ENCODE peak calls at places on chromosomes 2 and 18, in four cellular contexts. One of them, this sample, is unnamed. For H3K4me1 and H3K36me3, the result is how much of the 10 kb centered on the place peaks cover.

GRCh38 chr2:8000861-8001260 is 681.0 kb upstream of the ID2 start:
- DNase-seq in neural progenitor cell: no peak
- DNase-seq in fibroblast of lung: no peak
- DNase-seq in left lung: no peak
- DNase-seq in this sample: no peak

GRCh38 chr2:33680906-33681305 is 81.8 kb upstream of the FAM98A start:
- DNase-seq in fibroblast of lung: no peak
- DNase-seq in left lung: no peak
- DNase-seq in neural progenitor cell: no peak
- DNase-seq in this sample: no peak

GRCh38 chr18:9380571-9381390 is 46.2 kb downstream of the TWSG1 start:
- DNase-seq in fibroblast of lung: peak
- DNase-seq in neural progenitor cell: peak
- DNase-seq in left lung: no peak
- DNase-seq in this sample: no peak

GRCh38 chr2:113894156-113894743 is 4.4 kb downstream of the ACTR3 start:
- DNase-seq in neural progenitor cell: no peak
- DNase-seq in left lung: no peak
- DNase-seq in fibroblast of lung: peak
- DNase-seq in this sample: no peak

GRCh38 chr2:121599963-121600651 is 49.2 kb downstream of the CLASP1 start:
- DNase-seq in fibroblast of lung: no peak
- DNase-seq in left lung: no peak
- DNase-seq in neural progenitor cell: no peak
- DNase-seq in this sample: no peak

GRCh38 chr2:162073776-162074578 is at the start of gene DPP4:
- DNase-seq in left lung: peak
- DNase-seq in fibroblast of lung: no peak
- DNase-seq in neural progenitor cell: peak
- DNase-seq in this sample: peak

GRCh38 chr2:127145255-127145899 is 38.4 kb upstream of the BIN1 start:
- DNase-seq in left lung: no peak
- DNase-seq in neural progenitor cell: no peak
- DNase-seq in fibroblast of lung: no peak
- DNase-seq in this sample: no peak

GRCh38 chr2:207593277-207593676 is 31.9 kb downstream of the METTL21A start:
- DNase-seq in left lung: no peak
- DNase-seq in neural progenitor cell: no peak
- DNase-seq in fibroblast of lung: no peak
- DNase-seq in this sample: no peak

GRCh38 chr2:3692375-3692774 is 11.0 kb upstream of the DCDC2C start:
- DNase-seq in neural progenitor cell: peak
- DNase-seq in fibroblast of lung: peak
- DNase-seq in left lung: no peak
- DNase-seq in this sample: no peak

GRCh38 chr2:235726554-235726953 is 232.7 kb downstream of the AGAP1 start:
- DNase-seq in left lung: no peak
- DNase-seq in fibroblast of lung: no peak
- DNase-seq in neural progenitor cell: no peak
- DNase-seq in this sample: no peak

GRCh38 chr2:12442627-12442928 is 274.2 kb upstream of the TRIB2 start:
- DNase-seq in fibroblast of lung: peak
- DNase-seq in neural progenitor cell: no peak
- DNase-seq in left lung: no peak
- DNase-seq in this sample: no peak

GRCh38 chr2:168529054-168529833 is 73.2 kb downstream of the CERS6 start:
- DNase-seq in neural progenitor cell: no peak
- DNase-seq in fibroblast of lung: no peak
- DNase-seq in left lung: no peak
- DNase-seq in this sample: no peak

GRCh38 chr18:9124824-9125223 is 11.8 kb upstream of the ANKRD12 start:
- DNase-seq in fibroblast of lung: no peak
- DNase-seq in neural progenitor cell: no peak
- DNase-seq in left lung: no peak
- DNase-seq in this sample: no peak

GRCh38 chr18:52747869-52748268 is 407.9 kb downstream of the DCC start:
- DNase-seq in left lung: no peak
- DNase-seq in neural progenitor cell: no peak
- DNase-seq in fibroblast of lung: no peak
- DNase-seq in this sample: no peak

GRCh38 chr2:16241166-16242160 is 301.1 kb downstream of the MYCN start:
- DNase-seq in fibroblast of lung: no peak
- DNase-seq in neural progenitor cell: no peak
- DNase-seq in left lung: no peak
- DNase-seq in this sample: no peak

GRCh38 chr2:102789349-102790085 is 27.7 kb downstream of the TMEM182 start:
- DNase-seq in fibroblast of lung: no peak
- DNase-seq in left lung: no peak
- DNase-seq in neural progenitor cell: peak
- DNase-seq in this sample: no peak

GRCh38 chr2:2743164-2743571 is 412.1 kb upstream of the MYT1L start:
- DNase-seq in neural progenitor cell: no peak
- DNase-seq in fibroblast of lung: no peak
- DNase-seq in left lung: peak
- DNase-seq in this sample: no peak

GRCh38 chr2:205768815-205769493 is 86.7 kb downstream of the NRP2 start:
- DNase-seq in fibroblast of lung: peak
- DNase-seq in left lung: no peak
- DNase-seq in neural progenitor cell: no peak
- DNase-seq in this sample: no peak

GRCh38 chr2:4653989-4654388 is 950.6 kb downstream of the DCDC2C start:
- DNase-seq in fibroblast of lung: no peak
- DNase-seq in neural progenitor cell: no peak
- DNase-seq in left lung: no peak
- DNase-seq in this sample: no peak

GRCh38 chr2:205386109-205386508 is 296.2 kb upstream of the NRP2 start:
- DNase-seq in fibroblast of lung: peak
- DNase-seq in neural progenitor cell: no peak
- DNase-seq in left lung: no peak
- DNase-seq in this sample: no peak

GRCh38 chr18:32139835-32140283 is 48.2 kb downstream of the RNF138 start:
- DNase-seq in fibroblast of lung: no peak
- DNase-seq in neural progenitor cell: no peak
- DNase-seq in left lung: no peak
- DNase-seq in this sample: no peak

GRCh38 chr2:217647226-217647625 is 355.6 kb downstream of the TNS1 start:
- DNase-seq in neural progenitor cell: no peak
- DNase-seq in fibroblast of lung: no peak
- DNase-seq in left lung: no peak
- DNase-seq in this sample: no peak

GRCh38 chr2:195317533-195317932 is 339.5 kb upstream of the SLC39A10 start:
- DNase-seq in neural progenitor cell: no peak
- DNase-seq in left lung: no peak
- DNase-seq in fibroblast of lung: no peak
- DNase-seq in this sample: no peak

GRCh38 chr2:134713606-134714005 is 5.2 kb downstream of the TMEM163 start:
- DNase-seq in left lung: no peak
- DNase-seq in fibroblast of lung: no peak
- DNase-seq in neural progenitor cell: no peak
- DNase-seq in this sample: no peak

GRCh38 chr2:217604527-217605279 is 398.1 kb downstream of the TNS1 start:
- DNase-seq in left lung: no peak
- DNase-seq in fibroblast of lung: no peak
- DNase-seq in neural progenitor cell: no peak
- DNase-seq in this sample: no peak

GRCh38 chr2:105791229-105791628 is 46.5 kb downstream of the NCK2 start:
- DNase-seq in fibroblast of lung: no peak
- DNase-seq in left lung: no peak
- DNase-seq in neural progenitor cell: no peak
- DNase-seq in this sample: no peak
- H3K4me1 ChIP-seq in fibroblast of lung: under half
- H3K4me1 ChIP-seq in left lung: half or more
- H3K4me1 ChIP-seq in neural progenitor cell: under half
- H3K4me1 ChIP-seq in this sample: under half

DNA sequence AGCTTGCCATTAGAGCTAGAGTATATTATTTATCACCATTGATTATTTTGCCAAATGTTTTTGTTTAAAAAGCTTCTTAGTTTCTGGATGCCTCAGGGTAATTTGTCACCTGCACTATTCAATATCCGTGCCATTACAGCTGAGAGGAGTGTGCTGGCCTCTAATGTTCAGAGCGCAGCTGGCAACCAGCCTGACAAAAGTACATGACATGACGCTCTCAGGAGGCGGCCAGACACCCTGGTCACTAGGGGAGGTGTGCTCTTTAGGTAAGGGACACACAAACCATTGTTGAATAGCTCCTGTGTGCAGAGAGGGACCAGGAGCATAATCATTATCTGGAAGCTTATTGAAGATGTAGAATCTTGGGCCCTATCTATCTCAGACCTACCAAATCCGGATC is 20.3 kb downstream of the LIMS1 start:
- DNase-seq in fibroblast of lung: no peak
- DNase-seq in left lung: no peak
- DNase-seq in neural progenitor cell: no peak
- DNase-seq in this sample: no peak
- H3K27ac ChIP-seq in fibroblast of lung: no peak
- H3K27ac ChIP-seq in left lung: no peak
- H3K27ac ChIP-seq in neural progenitor cell: no peak
- H3K27ac ChIP-seq in this sample: no peak

DNA sequence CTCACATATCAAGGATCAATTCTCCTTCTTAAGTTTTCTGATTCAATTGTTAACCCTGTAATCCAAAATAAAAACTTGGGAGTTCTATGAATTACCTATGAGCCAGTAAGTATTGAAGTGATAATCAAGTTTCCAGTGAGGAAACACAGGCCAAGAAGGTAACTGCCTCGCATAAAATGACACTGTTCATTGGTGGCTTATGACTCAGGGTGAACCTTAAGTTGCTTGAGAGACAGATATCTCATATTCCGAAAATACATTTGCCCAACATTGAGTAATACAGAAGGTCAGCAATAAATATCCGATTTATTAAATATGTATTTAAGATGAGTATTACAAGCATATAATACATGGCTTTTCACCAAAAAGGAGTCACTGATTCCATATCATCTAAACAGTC is 31.9 kb downstream of the PSME4 start:
- DNase-seq in fibroblast of lung: no peak
- DNase-seq in neural progenitor cell: no peak
- DNase-seq in left lung: no peak
- DNase-seq in this sample: no peak
- H3K36me3 ChIP-seq in fibroblast of lung: under half
- H3K36me3 ChIP-seq in neural progenitor cell: under half
- H3K36me3 ChIP-seq in left lung: under half
- H3K36me3 ChIP-seq in this sample: half or more

GRCh38 chr2:158893057-158893456 is 75.4 kb upstream of the TANC1 start:
- DNase-seq in left lung: no peak
- DNase-seq in fibroblast of lung: peak
- DNase-seq in neural progenitor cell: no peak
- DNase-seq in this sample: no peak
- H3K4me1 ChIP-seq in left lung: under half
- H3K4me1 ChIP-seq in fibroblast of lung: under half
- H3K4me1 ChIP-seq in neural progenitor cell: under half
- H3K4me1 ChIP-seq in this sample: under half

GRCh38 chr18:23105581-23106219 is 29.6 kb upstream of the CABLES1 start:
- DNase-seq in neural progenitor cell: no peak
- DNase-seq in fibroblast of lung: no peak
- DNase-seq in left lung: no peak
- DNase-seq in this sample: no peak
- H3K27ac ChIP-seq in neural progenitor cell: no peak
- H3K27ac ChIP-seq in fibroblast of lung: no peak
- H3K27ac ChIP-seq in left lung: no peak
- H3K27ac ChIP-seq in this sample: no peak

DNA sequence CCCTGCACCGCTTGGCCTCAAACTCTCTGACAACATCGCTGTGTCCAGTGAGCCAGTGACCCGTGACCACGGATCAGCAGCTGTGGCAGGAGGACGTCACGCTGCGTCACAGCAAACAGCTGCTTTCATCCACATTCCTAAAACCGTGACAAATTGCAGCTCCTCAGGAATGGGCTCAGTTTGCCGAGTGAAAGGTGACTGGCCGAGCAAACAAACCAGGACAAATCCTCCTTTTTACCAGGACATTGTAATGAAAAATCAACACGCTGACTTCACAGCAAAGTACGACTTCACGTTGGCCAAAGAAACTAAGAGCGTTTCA is 57.6 kb downstream of the PXDN start:
- DNase-seq in left lung: no peak
- DNase-seq in fibroblast of lung: peak
- DNase-seq in neural progenitor cell: no peak
- DNase-seq in this sample: no peak
- H3K36me3 ChIP-seq in left lung: under half
- H3K36me3 ChIP-seq in fibroblast of lung: under half
- H3K36me3 ChIP-seq in neural progenitor cell: under half
- H3K36me3 ChIP-seq in this sample: under half

GRCh38 chr2:48110497-48110896 is 204.2 kb upstream of the FBXO11 start:
- DNase-seq in neural progenitor cell: no peak
- DNase-seq in left lung: no peak
- DNase-seq in fibroblast of lung: no peak
- DNase-seq in this sample: no peak
- H3K4me1 ChIP-seq in neural progenitor cell: under half
- H3K4me1 ChIP-seq in left lung: half or more
- H3K4me1 ChIP-seq in fibroblast of lung: under half
- H3K4me1 ChIP-seq in this sample: under half

DNA sequence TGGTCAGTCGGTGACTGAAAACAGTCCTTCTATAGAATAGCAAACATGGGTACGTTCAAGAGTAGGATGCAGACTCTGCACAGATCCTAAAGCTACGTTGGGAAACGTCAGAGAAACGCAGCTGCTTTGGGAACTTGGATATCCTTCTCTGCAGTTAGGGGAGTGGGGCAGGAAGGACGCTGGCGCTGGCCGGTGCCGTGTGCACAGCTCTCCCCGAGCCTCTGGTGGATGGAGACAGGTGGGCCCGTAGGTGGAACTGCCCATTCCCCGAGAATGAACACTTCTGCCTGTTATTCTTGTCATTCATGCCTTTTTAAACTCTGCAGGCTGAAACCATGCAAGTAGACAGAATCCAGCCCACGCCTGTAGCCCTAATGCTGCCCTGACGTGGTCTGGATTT is 91.7 kb upstream of the MBOAT2 start:
- DNase-seq in fibroblast of lung: no peak
- DNase-seq in neural progenitor cell: no peak
- DNase-seq in left lung: no peak
- DNase-seq in this sample: no peak
- H3K27ac ChIP-seq in fibroblast of lung: no peak
- H3K27ac ChIP-seq in neural progenitor cell: no peak
- H3K27ac ChIP-seq in left lung: no peak
- H3K27ac ChIP-seq in this sample: peak

GRCh38 chr2:233845301-233846060 is 8.9 kb downstream of the HJURP start:
- DNase-seq in fibroblast of lung: no peak
- DNase-seq in neural progenitor cell: no peak
- DNase-seq in left lung: no peak
- DNase-seq in this sample: peak
- H3K36me3 ChIP-seq in fibroblast of lung: under half
- H3K36me3 ChIP-seq in neural progenitor cell: under half
- H3K36me3 ChIP-seq in left lung: under half
- H3K36me3 ChIP-seq in this sample: under half

This sample was measured in upper lobe of right lung.